ENCODE peak calls at places on chromosomes 13 and 19, in four cellular contexts. A, M, Y and R are unnamed samples.

GRCh38 chr13:53131361-53131760 is 102.7 kb downstream of the OLFM4 start:
- DNase-seq in A (no peak), M (no peak), Y (no peak), R (no peak)

GRCh38 chr19:46958542-46958941 is 61.1 kb upstream of the NPAS1 start:
- DNase-seq in A (no peak), M (no peak), Y (no peak), R (no peak)

GRCh38 chr13:87671031-87671823 is at the start of gene SLITRK5:
- DNase-seq in A (peak), M (peak), Y (peak), R (peak)

GRCh38 chr19:18776288-18776594 is 14.9 kb downstream of the COMP start:
- DNase-seq in A (no peak), M (no peak), Y (no peak), R (peak)

GRCh38 chr13:95315752-95316151 is 14.5 kb upstream of the ABCC4 start:
- DNase-seq in A (no peak), M (no peak), Y (no peak), R (no peak)

GRCh38 chr19:4068058-4068966 is 1.6 kb upstream of the ZBTB7A start:
- DNase-seq in A (no peak), M (no peak), Y (no peak), R (no peak)

GRCh38 chr13:50075619-50076097 is 60.4 kb downstream of the KCNRG start:
- DNase-seq in A (no peak), M (no peak), Y (no peak), R (no peak)

GRCh38 chr19:9883231-9883758 is 48.2 kb downstream of the PIN1 start:
- DNase-seq in A (no peak), M (no peak), Y (no peak), R (no peak)

GRCh38 chr19:46624958-46625661 is at the start of gene PTGIR:
- DNase-seq in A (no peak), M (no peak), Y (peak), R (peak)

GRCh38 chr13:52414963-52415362 is 9.0 kb upstream of the THSD1 start:
- DNase-seq in A (no peak), M (no peak), Y (no peak), R (peak)

GRCh38 chr19:34588249-34588648 is 88.7 kb downstream of the SCGB2B2 start:
- DNase-seq in A (no peak), M (no peak), Y (no peak), R (no peak)

GRCh38 chr19:16860996-16861395 is 27.8 kb upstream of the F2RL3 start:
- DNase-seq in A (no peak), M (no peak), Y (no peak), R (no peak)

GRCh38 chr19:7214329-7215089 is 79.7 kb downstream of the INSR start:
- DNase-seq in A (no peak), M (no peak), Y (no peak), R (no peak)

GRCh38 chr13:83168575-83168974 is 713.7 kb downstream of the SLITRK1 start:
- DNase-seq in A (no peak), M (no peak), Y (no peak), R (no peak)

GRCh38 chr19:2144190-2144589 is 7.2 kb downstream of the AP3D1 start:
- DNase-seq in A (no peak), M (no peak), Y (no peak), R (no peak)

GRCh38 chr13:27001705-27002104 is 169.9 kb downstream of the USP12 start:
- DNase-seq in A (no peak), M (peak), Y (no peak), R (no peak)

GRCh38 chr19:30255783-30256509 is 116.2 kb upstream of the ZNF536 start:
- DNase-seq in A (no peak), M (no peak), Y (no peak), R (no peak)

GRCh38 chr19:3612901-3613741 is 6.4 kb upstream of the TBXA2R start:
- DNase-seq in A (no peak), M (no peak), Y (no peak), R (no peak)

GRCh38 chr13:32650705-32651311 is 64.6 kb downstream of the PDS5B start:
- DNase-seq in A (no peak), M (peak), Y (no peak), R (peak)

GRCh38 chr19:4365341-4365740 is 22.0 kb downstream of the MPND start:
- DNase-seq in A (no peak), M (no peak), Y (no peak), R (no peak)

GRCh38 chr19:10686193-10686592 is 15.0 kb upstream of the QTRT1 start:
- DNase-seq in A (no peak), M (no peak), Y (no peak), R (no peak)

GRCh38 chr13:25493930-25494707 is 122.3 kb downstream of the ATP8A2 start:
- DNase-seq in A (no peak), M (peak), Y (no peak), R (no peak)

GRCh38 chr19:14563989-14564650 is 7.7 kb downstream of the NDUFB7 start:
- DNase-seq in A (no peak), M (no peak), Y (peak), R (peak)

GRCh38 chr13:109155301-109155761 is 525.9 kb downstream of the MYO16 start:
- DNase-seq in A (no peak), M (no peak), Y (no peak), R (peak)

GRCh38 chr19:28313633-28314032 is 899.3 kb downstream of the UQCRFS1 start:
- DNase-seq in A (no peak), M (no peak), Y (peak), R (peak)

GRCh38 chr19:15614507-15615379 is at the start of gene CYP4F8:
- DNase-seq in A (no peak), M (no peak), Y (no peak), R (peak)

GRCh38 chr19:49064768-49065611 is at the start of gene NTF4:
- DNase-seq in A (no peak), M (no peak), Y (peak), R (no peak)

GRCh38 chr19:41350735-41351338 is 2.9 kb downstream of the TGFB1 start:
- DNase-seq in A (no peak), M (no peak), Y (no peak), R (no peak)

GRCh38 chr19:41821003-41821735 is 23.3 kb downstream of the LYPD4 start:
- DNase-seq in A (peak), M (peak), Y (no peak), R (peak)

GRCh38 chr13:27005556-27005955 is 166.1 kb downstream of the USP12 start:
- DNase-seq in A (no peak), M (no peak), Y (no peak), R (no peak)

GRCh38 chr13:77751513-77752456 is 54.3 kb downstream of the SLAIN1 start:
- DNase-seq in A (peak), M (peak), Y (no peak), R (peak)

GRCh38 chr13:28475916-28476725 is 18.8 kb downstream of the FLT1 start:
- DNase-seq in A (no peak), M (no peak), Y (no peak), R (peak)

GRCh38 chr13:40503026-40503425 is 163.4 kb downstream of the FOXO1 start:
- DNase-seq in A (no peak), M (no peak), Y (no peak), R (no peak)